ENCODE peak calls at places on chromosomes 7 and 10, in eight cellular contexts. One of them, this sample, is unnamed. For H3K36me3, the result is how much of the 10 kb centered on the place peaks cover.

GRCh38 chr10:63631971-63632370 is 110.8 kb downstream of the REEP3 start:
- DNase-seq in fibroblast of lung: no peak
- DNase-seq in hepatocyte: no peak
- DNase-seq in HepG2: no peak
- DNase-seq in A673: peak
- DNase-seq in HCT116: no peak
- DNase-seq in astrocyte: no peak
- DNase-seq in neural progenitor cell: no peak
- DNase-seq in this sample: no peak

GRCh38 chr10:89431977-89432376 is 17.6 kb downstream of the IFIT5 start:
- DNase-seq in fibroblast of lung: peak
- DNase-seq in hepatocyte: peak
- DNase-seq in HepG2: peak
- DNase-seq in A673: peak
- DNase-seq in HCT116: no peak
- DNase-seq in astrocyte: peak
- DNase-seq in neural progenitor cell: no peak
- DNase-seq in this sample: no peak

GRCh38 chr7:32670105-32670504 is 174.8 kb downstream of the AVL9 start:
- DNase-seq in fibroblast of lung: peak
- DNase-seq in hepatocyte: peak
- DNase-seq in HepG2: peak
- DNase-seq in A673: peak
- DNase-seq in HCT116: peak
- DNase-seq in astrocyte: peak
- DNase-seq in neural progenitor cell: peak
- DNase-seq in this sample: peak

GRCh38 chr10:33321516-33321915 is 13.0 kb downstream of the NRP1 start:
- DNase-seq in fibroblast of lung: peak
- DNase-seq in hepatocyte: no peak
- DNase-seq in HepG2: no peak
- DNase-seq in A673: no peak
- DNase-seq in HCT116: no peak
- DNase-seq in astrocyte: no peak
- DNase-seq in neural progenitor cell: no peak
- DNase-seq in this sample: no peak

GRCh38 chr10:123044391-123044790 is 35.6 kb downstream of the ACADSB start:
- DNase-seq in fibroblast of lung: peak
- DNase-seq in hepatocyte: no peak
- DNase-seq in HepG2: no peak
- DNase-seq in A673: peak
- DNase-seq in HCT116: peak
- DNase-seq in astrocyte: no peak
- DNase-seq in neural progenitor cell: no peak
- DNase-seq in this sample: peak

GRCh38 chr10:101066890-101067355 is 5.1 kb downstream of the KAZALD1 start:
- DNase-seq in fibroblast of lung: no peak
- DNase-seq in hepatocyte: peak
- DNase-seq in HepG2: no peak
- DNase-seq in A673: no peak
- DNase-seq in HCT116: no peak
- DNase-seq in astrocyte: no peak
- DNase-seq in neural progenitor cell: peak
- DNase-seq in this sample: no peak

GRCh38 chr10:30047924-30048531 is 11.4 kb downstream of the JCAD start:
- DNase-seq in fibroblast of lung: no peak
- DNase-seq in hepatocyte: no peak
- DNase-seq in HepG2: no peak
- DNase-seq in A673: no peak
- DNase-seq in HCT116: no peak
- DNase-seq in astrocyte: no peak
- DNase-seq in neural progenitor cell: no peak
- DNase-seq in this sample: no peak

GRCh38 chr10:80465839-80466590 is 11.9 kb downstream of the TSPAN14 start:
- DNase-seq in fibroblast of lung: no peak
- DNase-seq in hepatocyte: no peak
- DNase-seq in HepG2: no peak
- DNase-seq in A673: no peak
- DNase-seq in HCT116: no peak
- DNase-seq in astrocyte: no peak
- DNase-seq in neural progenitor cell: no peak
- DNase-seq in this sample: no peak

GRCh38 chr7:131072505-131073091 is 255.1 kb upstream of the MKLN1 start:
- DNase-seq in fibroblast of lung: peak
- DNase-seq in hepatocyte: no peak
- DNase-seq in HepG2: no peak
- DNase-seq in A673: peak
- DNase-seq in HCT116: no peak
- DNase-seq in astrocyte: peak
- DNase-seq in neural progenitor cell: peak
- DNase-seq in this sample: no peak

GRCh38 chr7:31716355-31716754 is 29.3 kb downstream of the PPP1R17 start:
- DNase-seq in fibroblast of lung: no peak
- DNase-seq in hepatocyte: no peak
- DNase-seq in HepG2: no peak
- DNase-seq in A673: no peak
- DNase-seq in HCT116: no peak
- DNase-seq in astrocyte: no peak
- DNase-seq in neural progenitor cell: no peak
- DNase-seq in this sample: no peak

GRCh38 chr10:67836491-67836890 is 1.5 kb downstream of the DNAJC12 start:
- DNase-seq in fibroblast of lung: no peak
- DNase-seq in hepatocyte: no peak
- DNase-seq in HepG2: no peak
- DNase-seq in A673: peak
- DNase-seq in HCT116: no peak
- DNase-seq in astrocyte: no peak
- DNase-seq in neural progenitor cell: no peak
- DNase-seq in this sample: no peak

GRCh38 chr7:69860486-69860885 is 262.2 kb downstream of the AUTS2 start:
- DNase-seq in fibroblast of lung: no peak
- DNase-seq in hepatocyte: no peak
- DNase-seq in HepG2: no peak
- DNase-seq in A673: no peak
- DNase-seq in HCT116: no peak
- DNase-seq in astrocyte: no peak
- DNase-seq in neural progenitor cell: no peak
- DNase-seq in this sample: no peak

GRCh38 chr7:142498364-142498763 is 240.5 kb upstream of the PRSS58 start:
- DNase-seq in fibroblast of lung: peak
- DNase-seq in hepatocyte: no peak
- DNase-seq in HepG2: no peak
- DNase-seq in A673: no peak
- DNase-seq in HCT116: no peak
- DNase-seq in astrocyte: no peak
- DNase-seq in neural progenitor cell: no peak
- DNase-seq in this sample: no peak

GRCh38 chr7:106257752-106258151 is 27.0 kb downstream of the NAMPT start:
- DNase-seq in fibroblast of lung: no peak
- DNase-seq in hepatocyte: no peak
- DNase-seq in HepG2: no peak
- DNase-seq in A673: no peak
- DNase-seq in HCT116: no peak
- DNase-seq in astrocyte: no peak
- DNase-seq in neural progenitor cell: no peak
- DNase-seq in this sample: no peak
- H3K36me3 ChIP-seq in fibroblast of lung: under half
- H3K36me3 ChIP-seq in hepatocyte: under half
- H3K36me3 ChIP-seq in HepG2: half or more
- H3K36me3 ChIP-seq in A673: under half
- H3K36me3 ChIP-seq in HCT116: under half
- H3K36me3 ChIP-seq in astrocyte: under half
- H3K36me3 ChIP-seq in neural progenitor cell: under half
- H3K36me3 ChIP-seq in this sample: half or more

GRCh38 chr10:34696423-34696822 is 118.7 kb downstream of the PARD3 start:
- DNase-seq in fibroblast of lung: peak
- DNase-seq in hepatocyte: no peak
- DNase-seq in HepG2: no peak
- DNase-seq in A673: peak
- DNase-seq in HCT116: no peak
- DNase-seq in astrocyte: peak
- DNase-seq in neural progenitor cell: no peak
- DNase-seq in this sample: no peak

GRCh38 chr10:34689053-34689452 is 126.0 kb downstream of the PARD3 start:
- DNase-seq in fibroblast of lung: peak
- DNase-seq in hepatocyte: no peak
- DNase-seq in HepG2: no peak
- DNase-seq in A673: peak
- DNase-seq in HCT116: no peak
- DNase-seq in astrocyte: peak
- DNase-seq in neural progenitor cell: no peak
- DNase-seq in this sample: no peak

GRCh38 chr10:34687434-34688205 is 127.5 kb downstream of the PARD3 start:
- DNase-seq in fibroblast of lung: peak
- DNase-seq in hepatocyte: no peak
- DNase-seq in HepG2: no peak
- DNase-seq in A673: no peak
- DNase-seq in HCT116: no peak
- DNase-seq in astrocyte: no peak
- DNase-seq in neural progenitor cell: no peak
- DNase-seq in this sample: no peak

DNA sequence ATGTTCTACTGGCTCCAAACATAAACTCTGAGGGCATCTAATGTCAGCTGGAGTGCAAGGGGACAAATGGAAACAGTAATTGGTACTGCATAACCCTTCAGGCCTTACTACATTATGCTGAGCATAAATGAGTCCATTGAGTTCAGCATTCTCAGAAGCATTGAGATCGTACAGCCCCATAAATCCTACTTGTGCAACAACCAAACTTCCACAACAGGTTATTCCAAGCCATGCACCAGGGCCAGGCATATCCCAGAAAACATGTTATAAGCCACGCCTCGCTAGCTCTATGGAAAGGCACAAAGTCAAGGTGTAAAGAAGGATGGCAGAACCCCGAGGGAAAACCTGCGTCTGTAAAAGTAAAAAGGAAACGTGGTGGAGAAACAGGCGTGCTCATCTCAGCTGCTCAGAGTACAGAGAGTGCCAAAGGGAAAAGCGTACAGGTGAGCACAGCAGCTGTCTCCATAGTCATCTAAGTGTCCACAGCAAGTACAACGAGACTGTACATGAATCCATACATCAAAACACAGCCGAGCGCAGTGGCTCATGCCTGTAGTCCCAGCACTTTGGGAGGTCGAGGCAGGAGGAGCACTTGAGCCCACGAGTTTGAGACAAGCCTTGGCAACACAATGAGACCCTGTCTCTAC is 124.6 kb downstream of the PARD3 start:
- DNase-seq in fibroblast of lung: no peak
- DNase-seq in hepatocyte: no peak
- DNase-seq in HepG2: no peak
- DNase-seq in A673: no peak
- DNase-seq in HCT116: no peak
- DNase-seq in astrocyte: no peak
- DNase-seq in neural progenitor cell: no peak
- DNase-seq in this sample: no peak
- TF ChIP-seq EZH2 in fibroblast of lung: no peak
- TF ChIP-seq EZH2 in hepatocyte: no peak
- TF ChIP-seq EZH2 in HepG2: no peak
- TF ChIP-seq EZH2 in A673: no peak
- TF ChIP-seq EZH2 in HCT116: no peak
- TF ChIP-seq EZH2 in astrocyte: no peak
- TF ChIP-seq EZH2 in neural progenitor cell: no peak
- TF ChIP-seq EZH2 in this sample: no peak

GRCh38 chr10:95384011-95384704 is 93.4 kb upstream of the PDLIM1 start:
- DNase-seq in fibroblast of lung: no peak
- DNase-seq in hepatocyte: no peak
- DNase-seq in HepG2: no peak
- DNase-seq in A673: no peak
- DNase-seq in HCT116: no peak
- DNase-seq in astrocyte: no peak
- DNase-seq in neural progenitor cell: no peak
- DNase-seq in this sample: no peak
- H3K36me3 ChIP-seq in fibroblast of lung: under half
- H3K36me3 ChIP-seq in hepatocyte: under half
- H3K36me3 ChIP-seq in HepG2: half or more
- H3K36me3 ChIP-seq in A673: under half
- H3K36me3 ChIP-seq in HCT116: under half
- H3K36me3 ChIP-seq in astrocyte: under half
- H3K36me3 ChIP-seq in neural progenitor cell: under half
- H3K36me3 ChIP-seq in this sample: under half

GRCh38 chr7:27251513-27252306 is 9.1 kb downstream of the EVX1 start:
- DNase-seq in fibroblast of lung: no peak
- DNase-seq in hepatocyte: no peak
- DNase-seq in HepG2: no peak
- DNase-seq in A673: no peak
- DNase-seq in HCT116: no peak
- DNase-seq in astrocyte: no peak
- DNase-seq in neural progenitor cell: peak
- DNase-seq in this sample: no peak

GRCh38 chr7:27248427-27248806 is 5.8 kb downstream of the EVX1 start:
- DNase-seq in fibroblast of lung: no peak
- DNase-seq in hepatocyte: no peak
- DNase-seq in HepG2: no peak
- DNase-seq in A673: no peak
- DNase-seq in HCT116: no peak
- DNase-seq in astrocyte: no peak
- DNase-seq in neural progenitor cell: no peak
- DNase-seq in this sample: no peak

GRCh38 chr7:27251136-27251512 is 8.5 kb downstream of the EVX1 start:
- DNase-seq in fibroblast of lung: no peak
- DNase-seq in hepatocyte: no peak
- DNase-seq in HepG2: no peak
- DNase-seq in A673: no peak
- DNase-seq in HCT116: no peak
- DNase-seq in astrocyte: no peak
- DNase-seq in neural progenitor cell: peak
- DNase-seq in this sample: no peak

GRCh38 chr7:27248911-27249723 is 6.5 kb downstream of the EVX1 start:
- DNase-seq in fibroblast of lung: no peak
- DNase-seq in hepatocyte: no peak
- DNase-seq in HepG2: no peak
- DNase-seq in A673: no peak
- DNase-seq in HCT116: no peak
- DNase-seq in astrocyte: peak
- DNase-seq in neural progenitor cell: peak
- DNase-seq in this sample: no peak

DNA sequence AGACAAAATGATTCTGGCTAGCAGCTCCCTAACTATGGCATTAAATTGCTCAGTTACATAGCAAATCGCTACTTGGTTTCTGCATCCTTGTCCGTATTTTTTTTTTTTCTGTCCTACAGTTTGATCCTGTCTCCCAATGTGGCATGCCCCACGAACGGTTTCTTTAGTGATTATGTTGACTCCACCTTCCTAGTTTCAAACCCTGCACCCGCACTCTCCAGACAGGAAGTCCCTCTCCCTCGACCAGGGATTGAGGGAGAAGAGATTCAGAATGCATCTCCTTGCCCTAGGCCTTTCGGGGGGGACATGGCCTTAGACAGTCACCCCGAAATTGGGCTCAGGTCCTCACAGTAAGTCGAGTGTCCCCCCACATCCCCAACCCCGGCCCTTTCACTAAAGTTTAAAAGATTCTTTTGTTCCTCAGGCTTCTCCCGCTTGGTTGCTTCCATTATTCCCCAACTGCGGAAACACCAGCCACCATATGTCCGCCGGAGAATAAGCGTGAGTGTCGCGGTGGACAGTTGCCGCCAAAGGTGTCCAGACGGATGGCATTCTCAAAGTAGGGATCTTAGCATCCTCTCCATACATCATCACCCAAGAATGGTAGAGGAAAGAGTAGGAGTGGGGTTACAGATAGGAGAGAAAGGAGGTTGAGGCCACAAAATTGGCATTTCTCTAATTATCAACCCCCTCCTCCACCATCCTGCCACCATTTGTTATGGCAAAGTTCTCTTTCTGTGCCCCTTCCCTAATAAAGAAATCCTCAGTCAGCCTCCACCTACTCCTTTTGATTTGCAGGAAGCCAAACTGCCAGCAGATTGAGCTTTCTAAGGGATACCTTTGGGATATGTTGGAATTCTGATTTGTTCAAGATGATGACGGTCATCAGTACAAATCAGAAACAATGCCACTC is 7.4 kb downstream of the EVX1 start:
- DNase-seq in fibroblast of lung: no peak
- DNase-seq in hepatocyte: no peak
- DNase-seq in HepG2: no peak
- DNase-seq in A673: no peak
- DNase-seq in HCT116: no peak
- DNase-seq in astrocyte: no peak
- DNase-seq in neural progenitor cell: peak
- DNase-seq in this sample: no peak
- TF ChIP-seq EZH2 in fibroblast of lung: peak
- TF ChIP-seq EZH2 in hepatocyte: peak
- TF ChIP-seq EZH2 in HepG2: no peak
- TF ChIP-seq EZH2 in A673: peak
- TF ChIP-seq EZH2 in HCT116: no peak
- TF ChIP-seq EZH2 in astrocyte: no peak
- TF ChIP-seq EZH2 in neural progenitor cell: peak
- TF ChIP-seq EZH2 in this sample: no peak

This sample was measured in PC-9.